ENCODE peak calls at places on chromosomes 6 and 20, in nine cellular contexts. H is spleen, J is heart left ventricle, U is astrocyte, O is brain microvascular endothelial cell, A is BJ, L is mucosa of descending colon, M is lung, S is colonic mucosa. P is an unnamed sample. For H3K36me3, the result is how much of the 10 kb centered on the place peaks cover.

GRCh38 chr6:138571174-138571573 is 71.9 kb upstream of the NHSL1 start:
- DNase-seq in H (no peak), J (no peak), U (no peak), O (no peak), A (no peak), L (no peak), M (no peak), S (no peak), P (no peak)

GRCh38 chr6:51468704-51469103 is 618.7 kb downstream of the PKHD1 start:
- DNase-seq in H (no peak), J (no peak), U (no peak), O (no peak), A (no peak), L (no peak), M (no peak), S (no peak), P (no peak)

GRCh38 chr20:61887694-61888093 is 178.0 kb downstream of the TAF4 start:
- DNase-seq in H (peak), J (no peak), U (no peak), O (no peak), A (no peak), L (no peak), M (no peak), S (no peak), P (peak)

GRCh38 chr20:62651285-62652021 is 9.2 kb downstream of the SLCO4A1 start:
- DNase-seq in H (peak), J (peak), U (no peak), O (peak), A (no peak), L (peak), M (peak), S (peak), P (peak)

GRCh38 chr20:8786383-8786782 is 282.5 kb upstream of the PLCB4 start:
- DNase-seq in H (no peak), J (no peak), U (no peak), O (no peak), A (no peak), L (no peak), M (no peak), S (no peak), P (no peak)

GRCh38 chr6:96162711-96163120 is 146.9 kb downstream of the FUT9 start:
- DNase-seq in H (no peak), J (no peak), U (peak), O (no peak), A (no peak), L (no peak), M (no peak), S (no peak), P (no peak)

GRCh38 chr6:45486739-45487138 is 109.0 kb upstream of the SUPT3H start:
- DNase-seq in H (no peak), J (no peak), U (no peak), O (no peak), A (no peak), L (no peak), M (no peak), S (no peak), P (no peak)

GRCh38 chr20:9235518-9235917 is 166.6 kb downstream of the PLCB4 start:
- DNase-seq in H (no peak), J (no peak), U (peak), O (peak), A (peak), L (no peak), M (no peak), S (no peak), P (no peak)

GRCh38 chr20:34968020-34968775 is 12.5 kb downstream of the MYH7B start:
- DNase-seq in H (no peak), J (no peak), U (no peak), O (no peak), A (no peak), L (no peak), M (no peak), S (no peak), P (peak)

GRCh38 chr6:91082311-91082803 is 495.5 kb upstream of the MAP3K7 start:
- DNase-seq in H (no peak), J (no peak), U (peak), O (peak), A (no peak), L (no peak), M (no peak), S (no peak), P (no peak)

GRCh38 chr6:56758553-56758952 is 115.9 kb upstream of the DST start:
- DNase-seq in H (no peak), J (no peak), U (no peak), O (no peak), A (no peak), L (no peak), M (no peak), S (no peak), P (no peak)

GRCh38 chr6:125950293-125950692 is 6.3 kb upstream of the HINT3 start:
- DNase-seq in H (no peak), J (no peak), U (peak), O (peak), A (peak), L (no peak), M (no peak), S (no peak), P (no peak)

GRCh38 chr6:23212398-23212797 is 643.0 kb downstream of the HDGFL1 start:
- DNase-seq in H (no peak), J (no peak), U (no peak), O (no peak), A (no peak), L (no peak), M (no peak), S (no peak), P (no peak)

GRCh38 chr20:47544852-47545251 is 43.2 kb downstream of the NCOA3 start:
- DNase-seq in H (no peak), J (no peak), U (peak), O (no peak), A (no peak), L (no peak), M (no peak), S (no peak), P (no peak)

GRCh38 chr20:21522479-21523397 is 8.9 kb upstream of the NKX2-2 start:
- DNase-seq in H (no peak), J (no peak), U (no peak), O (no peak), A (no peak), L (peak), M (no peak), S (no peak), P (no peak)

GRCh38 chr6:109471105-109471810 is 11.8 kb downstream of the ZBTB24 start:
- DNase-seq in H (no peak), J (no peak), U (no peak), O (no peak), A (no peak), L (no peak), M (no peak), S (no peak), P (no peak)

GRCh38 chr6:109467696-109468095 is 12.1 kb upstream of the MICAL1 start:
- DNase-seq in H (no peak), J (no peak), U (no peak), O (no peak), A (no peak), L (no peak), M (no peak), S (no peak), P (no peak)

GRCh38 chr6:109472132-109472995 is 10.7 kb downstream of the ZBTB24 start:
- DNase-seq in H (no peak), J (no peak), U (no peak), O (no peak), A (no peak), L (no peak), M (no peak), S (no peak), P (no peak)

GRCh38 chr6:109466212-109466923 is 10.8 kb upstream of the MICAL1 start:
- DNase-seq in H (no peak), J (no peak), U (no peak), O (no peak), A (no peak), L (no peak), M (no peak), S (no peak), P (no peak)

DNA sequence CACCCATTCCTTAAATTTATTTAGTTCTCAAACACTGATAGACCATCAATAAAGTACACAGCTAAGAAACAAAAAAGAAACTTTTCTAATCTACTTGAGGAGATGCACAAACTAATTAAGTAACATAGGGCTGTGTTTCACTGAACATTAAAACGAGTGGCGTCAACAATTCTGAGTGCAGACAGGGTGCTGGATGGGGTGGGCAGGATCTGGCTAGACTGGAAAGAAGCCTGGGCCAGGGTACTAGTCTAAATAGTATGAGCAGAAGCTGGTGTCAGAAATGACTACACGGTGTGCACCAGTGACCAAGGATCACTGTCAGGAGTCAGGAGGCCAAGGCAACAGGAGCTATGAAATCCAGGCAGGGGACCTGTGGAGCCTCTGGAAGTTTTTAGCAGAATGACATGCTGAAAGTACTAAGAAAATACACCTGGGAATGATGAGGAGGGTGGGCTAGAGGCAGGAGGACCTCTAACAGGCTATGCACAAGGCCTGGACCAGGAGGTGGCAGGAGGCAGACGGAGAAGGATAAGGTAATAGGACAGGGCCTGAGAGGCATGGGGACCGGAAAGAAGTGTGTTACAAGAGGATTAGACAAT is 13.3 kb downstream of the ZBTB24 start:
- DNase-seq in H (no peak), J (no peak), U (no peak), O (no peak), A (no peak), L (no peak), M (no peak), S (no peak), P (no peak)
- H3K36me3 ChIP-seq in H (half or more), J (half or more), U (under half), O (under half), A (under half), L (under half), M (under half), S (under half), P (under half)

DNA sequence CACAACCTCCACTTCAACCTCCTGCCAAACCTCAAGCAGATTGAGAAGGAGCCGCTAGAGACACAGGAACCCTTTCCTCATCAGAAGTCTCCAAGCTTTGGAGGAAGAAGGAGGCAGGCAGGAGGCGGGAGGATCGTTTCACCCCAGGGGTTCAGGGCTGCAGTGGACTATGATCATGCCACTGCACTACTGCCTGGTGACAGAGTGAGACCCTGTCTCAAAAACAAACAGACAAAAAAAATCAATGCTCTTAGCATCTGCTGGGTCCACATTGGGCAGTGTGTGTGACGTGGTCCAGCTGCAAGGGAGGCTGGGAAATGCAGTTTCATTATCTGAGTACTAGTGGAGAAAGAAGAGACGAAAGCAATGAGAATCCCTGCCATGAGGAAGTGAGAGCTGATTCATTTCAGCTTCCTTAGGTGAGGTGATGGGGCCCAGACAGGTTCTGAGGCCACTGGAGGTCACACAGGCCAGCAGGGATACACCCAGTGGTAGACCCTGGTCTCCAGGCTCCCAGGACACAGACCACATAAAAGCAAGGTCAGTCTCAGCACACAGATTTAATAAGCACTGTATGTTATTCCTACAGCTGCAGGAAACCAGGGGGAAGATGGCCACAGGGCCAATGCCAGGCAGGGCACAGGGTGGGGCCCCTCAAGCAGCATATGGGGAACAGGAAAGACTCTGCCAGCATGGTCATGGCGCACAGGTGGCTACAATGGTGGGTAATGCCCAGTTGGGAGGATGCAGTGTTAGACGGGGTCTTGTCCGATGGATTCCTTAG is 4.3 kb downstream of the GFRA4 start:
- DNase-seq in H (peak), J (no peak), U (no peak), O (no peak), A (no peak), L (no peak), M (no peak), S (no peak), P (no peak)
- H3K4me3 ChIP-seq in H (no peak), J (no peak), U (no peak), O (no peak), A (no peak), L (no peak), M (no peak), S (no peak), P (no peak)

DNA sequence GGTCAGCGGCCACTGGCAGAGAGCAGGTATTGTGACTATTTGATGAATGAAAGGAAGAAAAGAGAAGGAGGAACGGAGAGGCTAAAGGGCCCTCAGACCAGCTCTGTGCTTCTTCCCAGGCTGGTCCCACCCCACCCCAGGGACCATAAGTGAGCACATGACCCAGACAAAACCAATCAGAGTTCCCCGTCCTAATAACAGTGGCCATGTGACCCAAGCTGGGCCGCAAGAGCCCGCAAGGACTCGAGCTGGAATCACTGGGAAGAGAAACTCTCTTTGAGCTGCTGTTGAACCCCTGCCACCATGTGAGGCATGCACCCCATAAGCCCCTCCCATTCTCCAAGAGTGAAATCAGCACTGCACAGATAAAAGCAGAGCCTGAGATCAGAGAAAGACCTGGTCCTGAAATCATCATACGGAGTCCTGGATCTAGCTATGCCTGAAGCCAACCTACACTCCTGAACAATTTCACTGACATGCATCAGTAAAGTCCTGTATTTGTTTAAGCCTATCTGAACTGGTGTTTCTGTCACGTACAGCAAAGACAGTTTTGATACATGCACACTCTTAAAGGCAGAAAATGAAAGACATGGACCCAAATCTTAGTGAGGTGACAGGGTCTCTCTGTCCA is 90.2 kb downstream of the PREX1 start:
- DNase-seq in H (no peak), J (no peak), U (no peak), O (no peak), A (no peak), L (no peak), M (no peak), S (no peak), P (no peak)
- H3K36me3 ChIP-seq in H (under half), J (under half), U (under half), O (under half), A (under half), L (under half), M (under half), S (under half), P (under half)

DNA sequence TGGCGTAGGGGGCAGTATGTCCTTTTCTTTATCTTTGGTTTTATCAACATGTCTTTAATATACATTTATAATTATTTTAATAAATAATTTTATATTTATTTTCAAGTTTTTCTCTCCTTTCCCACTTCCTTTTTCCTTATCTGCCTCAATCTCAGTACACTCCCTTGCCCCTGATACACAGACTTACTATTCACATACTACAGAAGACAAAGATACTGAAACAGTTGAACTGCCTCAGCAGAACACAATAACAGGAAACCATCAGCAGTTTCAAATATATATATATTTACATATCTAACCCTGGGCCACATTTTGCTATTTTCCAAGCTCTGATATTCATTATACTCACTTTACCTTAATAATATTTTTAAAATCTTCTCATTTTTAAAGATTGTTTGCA is 19.8 kb downstream of the IBTK start:
- DNase-seq in H (no peak), J (no peak), U (no peak), O (no peak), A (no peak), L (no peak), M (no peak), S (no peak), P (no peak)
- H3K4me3 ChIP-seq in H (no peak), J (no peak), U (no peak), O (no peak), A (no peak), L (no peak), M (no peak), S (no peak), P (no peak)

DNA sequence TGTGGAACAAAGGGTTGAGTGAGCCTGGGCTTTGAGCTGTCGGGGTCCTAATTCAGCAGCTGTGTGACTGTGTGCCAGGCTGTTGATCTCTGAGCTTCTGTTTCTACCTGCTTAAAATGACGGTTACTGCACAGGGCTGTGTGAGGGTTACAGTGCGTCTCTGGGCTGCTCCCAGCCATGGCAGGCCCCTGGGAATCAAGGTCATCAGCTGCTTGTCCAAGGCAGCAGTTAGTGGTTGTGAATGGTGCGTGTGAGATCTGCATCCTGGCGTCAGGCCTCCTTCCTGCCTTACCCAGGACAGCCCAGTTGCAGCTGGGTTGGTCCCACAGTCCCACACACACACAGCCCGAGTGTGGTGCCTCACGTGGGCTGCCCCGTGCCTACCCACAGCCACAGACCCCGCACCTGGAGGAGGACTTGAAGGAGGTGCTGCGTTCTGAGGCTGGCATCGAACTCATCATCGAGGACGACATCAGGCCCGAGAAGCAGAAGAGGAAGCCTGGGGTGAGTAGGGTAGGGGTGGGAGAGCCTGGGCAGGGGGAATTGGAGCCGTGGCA is 15.6 kb downstream of the GTSF1L start:
- DNase-seq in H (no peak), J (no peak), U (no peak), O (no peak), A (no peak), L (no peak), M (no peak), S (no peak), P (no peak)
- H3K36me3 ChIP-seq in H (under half), J (under half), U (under half), O (under half), A (under half), L (under half), M (under half), S (under half), P (under half)

P was measured in aorta.